ENCODE peak calls at places on chromosomes 13 and 19, in five cellular contexts. Z is type B pancreatic cell, W is H54, K is endodermal cell, I is amniotic stem cell. G is an unnamed sample.

GRCh38 chr13:48653074-48654054 is at the start of gene CYSLTR2:
- DNase-seq in Z (no peak), W (no peak), K (no peak), I (no peak), G (no peak)

GRCh38 chr19:29446331-29446730 is 79.5 kb upstream of the VSTM2B start:
- DNase-seq in Z (peak), W (no peak), K (no peak), I (no peak), G (no peak)

GRCh38 chr13:109576331-109576813 is 210.0 kb downstream of the IRS2 start:
- DNase-seq in Z (no peak), W (no peak), K (no peak), I (no peak), G (no peak)

GRCh38 chr13:21231426-21231945 is 55.0 kb downstream of the MRPL57 start:
- DNase-seq in Z (no peak), W (no peak), K (no peak), I (no peak), G (no peak)

GRCh38 chr13:46948338-46948737 is 51.5 kb upstream of the HTR2A start:
- DNase-seq in Z (no peak), W (no peak), K (no peak), I (no peak), G (no peak)

GRCh38 chr19:30086916-30087315 is 144.9 kb downstream of the URI1 start:
- DNase-seq in Z (no peak), W (no peak), K (no peak), I (no peak), G (no peak)

GRCh38 chr13:96475103-96475502 is 385.2 kb downstream of the HS6ST3 start:
- DNase-seq in Z (no peak), W (no peak), K (no peak), I (no peak), G (no peak)

GRCh38 chr19:19627716-19628498 is at the start of gene LPAR2:
- DNase-seq in Z (peak), W (no peak), K (peak), I (no peak), G (no peak)